ENCODE peak calls at places on chromosome 21, in four cellular contexts. One of them, this sample, is unnamed.
A peak's percentile ranks its signal among the peaks of the same experiment; 100 is the strongest.

GRCh38 chr21:46639489-46640386 is 4.3 kb downstream of the PRMT2 start:
- DNase-seq in GM12878: no peak
- DNase-seq in K562: no peak
- DNase-seq in A549: peak; percentile 34
- DNase-seq in this sample: peak; percentile 15

GRCh38 chr21:41564871-41565281 is 56.9 kb upstream of the TMPRSS2 start:
- DNase-seq in K562: no peak
- DNase-seq in A549: peak; percentile 23
- DNase-seq in GM12878: no peak
- DNase-seq in this sample: peak; percentile 7

GRCh38 chr21:42424848-42425602 is 21.3 kb downstream of the UBASH3A start:
- DNase-seq in A549: no peak
- DNase-seq in K562: no peak
- DNase-seq in GM12878: no peak
- DNase-seq in this sample: no peak

GRCh38 chr21:42841156-42841915 is 38.0 kb downstream of the WDR4 start:
- DNase-seq in A549: no peak
- DNase-seq in GM12878: no peak
- DNase-seq in K562: peak; percentile 18
- DNase-seq in this sample: no peak

GRCh38 chr21:41583274-41583790 is 75.4 kb upstream of the TMPRSS2 start:
- DNase-seq in GM12878: no peak
- DNase-seq in A549: peak; percentile 14
- DNase-seq in K562: no peak
- DNase-seq in this sample: peak; percentile 75

GRCh38 chr21:46667735-46668380 is 32.4 kb downstream of the PRMT2 start:
- DNase-seq in GM12878: no peak
- DNase-seq in K562: no peak
- DNase-seq in A549: peak; percentile 57
- DNase-seq in this sample: peak; percentile 14

GRCh38 chr21:8991088-8991907 is 1530.1 kb upstream of the TPTE start:
- DNase-seq in A549: peak; percentile 95
- DNase-seq in K562: peak; percentile 18
- DNase-seq in GM12878: no peak
- DNase-seq in this sample: peak; percentile 92

GRCh38 chr21:41511858-41512257 is 3.9 kb upstream of the TMPRSS2 start:
- DNase-seq in GM12878: no peak
- DNase-seq in A549: no peak
- DNase-seq in K562: no peak
- DNase-seq in this sample: no peak

GRCh38 chr21:38985423-38986378 is 180.0 kb downstream of the ETS2 start:
- DNase-seq in GM12878: peak; percentile 12
- DNase-seq in A549: no peak
- DNase-seq in K562: peak; percentile 95
- DNase-seq in this sample: no peak

GRCh38 chr21:43703068-43703880 is 15.7 kb upstream of the PDXK start:
- DNase-seq in A549: no peak
- DNase-seq in GM12878: no peak
- DNase-seq in K562: peak; percentile 52
- DNase-seq in this sample: peak; percentile 57

GRCh38 chr21:17436626-17437111 is 76.2 kb upstream of the CXADR start:
- DNase-seq in K562: no peak
- DNase-seq in A549: no peak
- DNase-seq in GM12878: no peak
- DNase-seq in this sample: peak; percentile 68

GRCh38 chr21:14545906-14546480 is at the start of gene SAMSN1:
- DNase-seq in A549: no peak
- DNase-seq in GM12878: peak; percentile 78
- DNase-seq in K562: peak; percentile 60
- DNase-seq in this sample: no peak

GRCh38 chr21:43369124-43369523 is 57.8 kb downstream of the SIK1 start:
- DNase-seq in K562: no peak
- DNase-seq in A549: peak; percentile 47
- DNase-seq in GM12878: no peak
- DNase-seq in this sample: peak; percentile 31

GRCh38 chr21:29194342-29194741 is 63.9 kb downstream of the MAP3K7CL start:
- DNase-seq in K562: no peak
- DNase-seq in A549: no peak
- DNase-seq in GM12878: no peak
- DNase-seq in this sample: peak; percentile 73

GRCh38 chr21:27134513-27134912 is 167.6 kb upstream of the ADAMTS5 start:
- DNase-seq in K562: no peak
- DNase-seq in GM12878: no peak
- DNase-seq in A549: no peak
- DNase-seq in this sample: no peak

GRCh38 chr21:42479582-42479981 is 16.4 kb downstream of the RSPH1 start:
- DNase-seq in GM12878: no peak
- DNase-seq in A549: no peak
- DNase-seq in K562: no peak
- DNase-seq in this sample: no peak

DNA sequence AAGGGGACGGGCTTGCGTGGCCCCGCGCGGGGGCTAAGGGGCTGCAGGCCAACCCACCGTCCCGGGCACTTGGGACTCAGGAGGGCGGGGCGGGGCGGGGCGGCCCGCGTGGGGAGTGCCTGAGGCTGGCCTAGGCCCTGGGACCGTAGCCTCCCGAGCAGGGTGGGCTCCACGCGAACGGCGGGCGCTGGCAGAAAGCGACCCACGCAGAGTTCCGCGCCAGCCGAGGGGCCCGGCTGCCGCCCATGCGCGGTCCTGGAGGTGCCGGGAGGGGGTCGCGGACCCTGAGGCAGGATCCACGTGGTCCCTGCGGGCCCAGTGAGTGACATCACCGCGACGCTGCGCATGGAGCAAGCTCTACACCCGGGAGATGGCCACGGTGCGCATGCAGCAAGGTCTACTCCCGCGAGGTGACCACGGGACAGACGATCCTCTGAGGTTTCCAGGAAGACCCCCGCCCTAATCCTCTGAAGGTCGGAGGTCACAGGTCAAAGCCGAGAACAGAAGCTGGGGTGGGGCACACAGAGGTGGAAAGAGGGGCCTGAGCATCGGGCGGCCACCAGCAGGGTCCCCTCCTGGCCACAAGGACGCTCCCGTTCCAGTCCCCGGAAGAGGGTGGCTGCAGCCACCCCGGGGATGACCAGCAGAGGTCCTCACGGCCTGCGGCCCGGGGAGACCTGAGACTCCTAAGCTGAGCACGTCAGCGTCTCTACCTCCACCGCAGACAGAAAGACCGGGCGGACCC is 13.5 kb upstream of the SLC19A1 start:
- DNase-seq in K562: peak; percentile 89
- DNase-seq in A549: peak; percentile 91
- DNase-seq in GM12878: peak; percentile 56
- DNase-seq in this sample: peak; percentile 86
- TF ChIP-seq POLR2AphosphoS2 in K562: no peak
- TF ChIP-seq POLR2AphosphoS2 in A549: no peak
- TF ChIP-seq POLR2AphosphoS2 in GM12878: no peak
- TF ChIP-seq POLR2AphosphoS2 in this sample: no peak

GRCh38 chr21:36479415-36480402 is at the start of gene CLDN14:
- DNase-seq in K562: no peak
- DNase-seq in GM12878: no peak
- DNase-seq in A549: no peak
- DNase-seq in this sample: peak; percentile 86

GRCh38 chr21:36478207-36478701 is 1.7 kb downstream of the CLDN14 start:
- DNase-seq in A549: peak; percentile 86
- DNase-seq in GM12878: no peak
- DNase-seq in K562: no peak
- DNase-seq in this sample: no peak

GRCh38 chr21:36477559-36477958 is 2.4 kb downstream of the CLDN14 start:
- DNase-seq in GM12878: no peak
- DNase-seq in A549: no peak
- DNase-seq in K562: no peak
- DNase-seq in this sample: no peak

GRCh38 chr21:36480618-36481017 is 696 bp upstream of the CLDN14 start:
- DNase-seq in K562: no peak
- DNase-seq in A549: no peak
- DNase-seq in GM12878: no peak
- DNase-seq in this sample: no peak

DNA sequence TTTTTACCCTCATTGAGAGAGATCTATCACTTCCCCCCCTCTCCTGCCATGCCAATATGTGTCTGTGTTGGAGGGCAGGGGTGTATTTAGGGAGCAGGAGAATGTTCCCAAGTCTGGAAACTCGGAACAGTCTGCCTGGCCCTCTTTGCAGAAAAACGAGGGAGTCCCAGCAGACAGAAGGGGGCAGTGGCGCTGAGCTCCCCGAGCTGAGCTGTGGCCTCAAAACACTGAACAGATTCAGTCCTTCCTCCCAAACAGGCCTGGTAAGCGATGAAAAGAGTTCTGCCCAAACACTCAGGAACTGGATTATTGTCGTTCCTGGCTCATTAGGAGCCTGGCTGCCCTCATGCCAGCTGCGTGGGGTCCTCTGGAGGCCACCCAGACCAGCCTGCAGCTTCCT is 981 bp downstream of the CLDN14 start:
- DNase-seq in A549: peak; percentile 28
- DNase-seq in K562: no peak
- DNase-seq in GM12878: no peak
- DNase-seq in this sample: no peak
- TF ChIP-seq POLR2AphosphoS2 in A549: no peak
- TF ChIP-seq POLR2AphosphoS2 in K562: no peak
- TF ChIP-seq POLR2AphosphoS2 in GM12878: no peak
- TF ChIP-seq POLR2AphosphoS2 in this sample: no peak

GRCh38 chr21:33026878-33027400 is 1.2 kb downstream of the OLIG2 start:
- DNase-seq in GM12878: no peak
- DNase-seq in A549: peak; percentile 21
- DNase-seq in K562: no peak
- DNase-seq in this sample: no peak
- TF ChIP-seq POLR2AphosphoS2 in GM12878: no peak
- TF ChIP-seq POLR2AphosphoS2 in A549: no peak
- TF ChIP-seq POLR2AphosphoS2 in K562: no peak
- TF ChIP-seq POLR2AphosphoS2 in this sample: no peak

GRCh38 chr21:37530901-37531351 is 164.4 kb downstream of the DYRK1A start:
- DNase-seq in A549: no peak
- DNase-seq in GM12878: no peak
- DNase-seq in K562: no peak
- DNase-seq in this sample: no peak
- TF ChIP-seq POLR2AphosphoS2 in A549: no peak
- TF ChIP-seq POLR2AphosphoS2 in GM12878: no peak
- TF ChIP-seq POLR2AphosphoS2 in K562: no peak
- TF ChIP-seq POLR2AphosphoS2 in this sample: no peak

DNA sequence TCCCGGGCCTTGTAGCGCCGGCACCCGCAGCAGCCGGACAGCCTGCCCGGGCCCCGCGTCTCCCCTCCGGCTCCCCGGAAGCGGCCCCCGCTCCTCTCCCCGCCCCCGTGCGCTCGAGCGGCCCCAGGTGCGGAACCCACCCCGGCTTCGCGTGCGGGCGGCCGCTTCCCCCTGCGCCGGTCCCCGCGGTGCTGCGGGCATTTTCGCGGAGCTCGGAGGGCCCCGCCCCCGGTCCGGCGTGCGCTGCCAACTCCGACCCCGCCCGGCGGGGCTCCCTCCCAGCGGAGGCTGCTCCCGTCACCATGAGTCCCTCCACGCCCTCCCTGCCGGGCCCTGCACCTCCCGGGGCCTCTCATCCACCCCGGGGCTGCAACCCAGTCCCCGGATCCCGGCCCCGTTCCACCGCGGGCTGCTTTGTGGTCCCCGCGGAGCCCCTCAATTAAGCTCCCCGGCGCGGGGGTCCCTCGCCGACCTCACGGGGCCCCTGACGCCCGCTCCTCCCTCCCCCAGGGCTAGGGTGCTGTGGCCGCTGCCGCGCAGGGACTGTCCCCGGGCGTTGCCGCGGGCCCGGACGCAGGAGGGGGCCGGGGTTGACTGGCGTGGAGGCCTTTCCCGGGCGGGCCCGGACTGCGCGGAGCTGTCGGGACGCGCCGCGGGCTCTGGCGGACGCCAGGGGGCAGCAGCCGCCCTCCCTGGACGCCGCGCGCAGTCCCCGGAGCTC is 159.4 kb downstream of the RUNX1 start:
- DNase-seq in K562: peak; percentile 87
- DNase-seq in A549: peak; percentile 61
- DNase-seq in GM12878: no peak
- DNase-seq in this sample: peak; percentile 50
- TF ChIP-seq POLR2AphosphoS2 in K562: no peak
- TF ChIP-seq POLR2AphosphoS2 in A549: no peak
- TF ChIP-seq POLR2AphosphoS2 in GM12878: no peak
- TF ChIP-seq POLR2AphosphoS2 in this sample: no peak